ENCODE peak calls at places on chromosomes 13 and 19, in seven cellular contexts. J is left cardiac atrium; G is effector memory CD4-positive, alpha-beta T cell; X is activated CD8-positive, alpha-beta memory T cell treated with anti-CD3 and anti-CD28 coated beads for 1 hour; A is CD8-positive, alpha-beta T cell; Z is effector CD4-positive, alpha-beta T cell; D is astrocyte of the hippocampus. L is an unnamed sample.

GRCh38 chr19:47280183-47280797 is 5.6 kb downstream of the INAFM1 start:
- DNase-seq in J (peak; percentile 37), G (no peak), X (no peak), A (peak; percentile 57), Z (peak; percentile 49), D (peak; percentile 28), L (no peak)

GRCh38 chr19:13652810-13653590 is 111.3 kb upstream of the MRI1 start:
- DNase-seq in J (no peak), G (no peak), X (no peak), A (no peak), Z (no peak), D (no peak), L (no peak)

GRCh38 chr19:14310055-14310454 is 71.2 kb upstream of the ADGRE5 start:
- DNase-seq in J (no peak), G (no peak), X (no peak), A (no peak), Z (no peak), D (no peak), L (no peak)

GRCh38 chr13:99153219-99153618 is 47.4 kb upstream of the UBAC2 start:
- DNase-seq in J (no peak), G (no peak), X (no peak), A (no peak), Z (no peak), D (peak; percentile 39), L (peak; percentile 62)

GRCh38 chr13:111505175-111505777 is 184.8 kb downstream of the TEX29 start:
- DNase-seq in J (no peak), G (no peak), X (no peak), A (no peak), Z (no peak), D (no peak), L (no peak)

GRCh38 chr19:3062165-3063105 is at the start of gene TLE5:
- DNase-seq in J (peak; percentile 81), G (peak; percentile 63), X (peak; percentile 65), A (peak; percentile 72), Z (peak; percentile 63), D (peak; percentile 81), L (no peak)

GRCh38 chr13:101230271-101230890 is 185.9 kb downstream of the NALCN start:
- DNase-seq in J (no peak), G (no peak), X (no peak), A (no peak), Z (no peak), D (no peak), L (no peak)

GRCh38 chr19:10797541-10798256 is 38.3 kb downstream of the TMED1 start:
- DNase-seq in J (no peak), G (peak; percentile 87), X (peak; percentile 69), A (peak; percentile 92), Z (peak; percentile 76), D (no peak), L (no peak)

GRCh38 chr19:38388310-38389100 is at the start of gene SPRED3:
- DNase-seq in J (peak; percentile 40), G (no peak), X (no peak), A (peak; percentile 35), Z (no peak), D (no peak), L (peak; percentile 79)

GRCh38 chr19:28563964-28564914 is 648.7 kb downstream of the UQCRFS1 start:
- DNase-seq in J (no peak), G (no peak), X (no peak), A (no peak), Z (no peak), D (no peak), L (no peak)

GRCh38 chr19:55398200-55398947 is 9.2 kb downstream of the UBE2S start:
- DNase-seq in J (no peak), G (no peak), X (no peak), A (no peak), Z (no peak), D (no peak), L (no peak)

L was measured in fibroblast of lung.